ENCODE peak calls at places on chromosomes 13 and 19, in ten cellular contexts. M, V, Z, B, J, I, P, W, S and Y are unnamed samples.

GRCh38 chr19:5338661-5339469 is 1.7 kb downstream of the PTPRS start:
- DNase-seq in B (no peak), V (no peak), M (peak), W (no peak), I (no peak), Z (no peak), P (no peak), S (peak), J (no peak), Y (no peak)

GRCh38 chr19:16449330-16449961 is 22.3 kb downstream of the EPS15L1 start:
- DNase-seq in W (no peak), V (no peak), Z (no peak), S (no peak), M (no peak), B (no peak), I (no peak), P (no peak), J (no peak), Y (no peak)

GRCh38 chr19:37519890-37520289 is 13.2 kb downstream of the ZNF793 start:
- DNase-seq in P (no peak), M (no peak), S (no peak), J (no peak), I (no peak), W (no peak), V (no peak), Z (no peak), B (peak), Y (no peak)

GRCh38 chr19:43553656-43554055 is 20.7 kb downstream of the ZNF575 start:
- DNase-seq in Z (no peak), B (no peak), S (no peak), P (no peak), J (no peak), I (no peak), V (no peak), W (no peak), M (no peak), Y (no peak)

GRCh38 chr19:17209126-17210036 is 5.8 kb upstream of the USE1 start:
- DNase-seq in J (peak), W (no peak), I (no peak), B (peak), M (no peak), Z (peak), V (no peak), S (no peak), P (no peak), Y (no peak)

GRCh38 chr19:21765151-21765550 is 2.2 kb downstream of the ZNF100 start:
- DNase-seq in S (no peak), J (no peak), B (no peak), I (no peak), W (no peak), P (no peak), V (no peak), M (no peak), Z (no peak), Y (no peak)

GRCh38 chr19:24074720-24075119 is 12.3 kb upstream of the ZNF254 start:
- DNase-seq in M (no peak), B (peak), P (no peak), J (no peak), V (no peak), S (no peak), I (no peak), Z (no peak), W (no peak), Y (no peak)

GRCh38 chr13:82467626-82468025 is 1414.6 kb downstream of the SLITRK1 start:
- DNase-seq in V (no peak), I (no peak), W (no peak), P (no peak), S (no peak), J (no peak), M (no peak), B (no peak), Z (no peak), Y (no peak)

GRCh38 chr19:30335306-30335886 is 36.8 kb upstream of the ZNF536 start:
- DNase-seq in M (no peak), I (no peak), B (no peak), J (no peak), Z (no peak), V (no peak), S (no peak), W (no peak), P (no peak), Y (no peak)

GRCh38 chr19:31717316-31717715 is 368.1 kb upstream of the TSHZ3 start:
- DNase-seq in W (no peak), M (no peak), I (no peak), Z (no peak), V (no peak), B (no peak), J (no peak), S (no peak), P (no peak), Y (no peak)

GRCh38 chr13:111161601-111162600 is 46.8 kb downstream of the ARHGEF7 start:
- DNase-seq in S (no peak), M (no peak), Z (no peak), B (no peak), P (no peak), V (no peak), J (no peak), I (no peak), W (no peak), Y (no peak)

GRCh38 chr13:113950451-113951245 is 23.2 kb downstream of the C13orf46 start:
- DNase-seq in I (no peak), V (no peak), S (no peak), J (no peak), B (no peak), P (no peak), Z (no peak), W (peak), M (no peak), Y (no peak)

GRCh38 chr13:73341748-73342147 is 282.9 kb downstream of the KLF5 start:
- DNase-seq in I (no peak), V (no peak), B (peak), Z (no peak), P (no peak), S (no peak), J (no peak), M (no peak), W (no peak), Y (no peak)

GRCh38 chr13:65488606-65489005 is 1741.5 kb downstream of the PCDH9 start:
- DNase-seq in V (no peak), I (no peak), B (no peak), Z (no peak), W (no peak), P (no peak), J (no peak), M (no peak), S (no peak), Y (no peak)

GRCh38 chr19:21856751-21857150 is 20.8 kb upstream of the ZNF43 start:
- DNase-seq in P (no peak), Z (no peak), I (no peak), B (no peak), S (no peak), W (no peak), J (no peak), V (no peak), M (no peak), Y (no peak)

GRCh38 chr19:47021536-47022139 is 2.0 kb downstream of the NPAS1 start:
- DNase-seq in P (no peak), S (no peak), I (no peak), W (no peak), J (no peak), M (no peak), Z (peak), B (no peak), V (no peak), Y (no peak)

GRCh38 chr19:9910625-9911024 is 25.7 kb downstream of the OLFM2 start:
- DNase-seq in M (no peak), V (no peak), Z (no peak), S (no peak), I (no peak), B (no peak), J (no peak), W (no peak), P (no peak), Y (no peak)

GRCh38 chr19:37572203-37572602 is 22.4 kb downstream of the ZNF571 start:
- DNase-seq in B (peak), Z (no peak), I (no peak), M (no peak), P (no peak), J (no peak), V (no peak), W (no peak), S (no peak), Y (no peak)